ENCODE peak calls at places on chromosomes 2 and 18, in six cellular contexts. O is CD8-positive, alpha-beta T cell; Q is OCI-LY7; I is HepG2; V is tibial nerve; B is right cardiac atrium. G is an unnamed sample. For H3K9me3 and H3K4me1, the result is how much of the 10 kb centered on the place peaks cover.

GRCh38 chr18:12296457-12296856 is 11.6 kb upstream of the TUBB6 start:
- DNase-seq in B (no peak), V (no peak), Q (no peak), O (no peak), I (no peak), G (no peak)

GRCh38 chr2:217622205-217622621 is 380.6 kb downstream of the TNS1 start:
- DNase-seq in I (peak), O (no peak), Q (no peak), V (no peak), B (no peak), G (no peak)

GRCh38 chr2:160253440-160254296 is 53.6 kb upstream of the ITGB6 start:
- DNase-seq in Q (no peak), B (no peak), I (no peak), O (no peak), V (no peak), G (no peak)

GRCh38 chr2:216131175-216131926 is 22.2 kb downstream of the XRCC5 start:
- DNase-seq in O (no peak), Q (no peak), V (no peak), B (no peak), I (no peak), G (no peak)

GRCh38 chr2:10688921-10689807 is 611 bp downstream of the NOL10 start:
- DNase-seq in I (no peak), V (peak), O (no peak), B (peak), Q (peak), G (no peak)

GRCh38 chr2:172972005-172972619 is 103.5 kb upstream of the MAP3K20 start:
- DNase-seq in B (peak), V (no peak), I (peak), O (peak), Q (peak), G (peak)

GRCh38 chr2:188665727-188666304 is 308.4 kb upstream of the COL3A1 start:
- DNase-seq in B (no peak), O (no peak), I (no peak), Q (no peak), V (no peak), G (no peak)

GRCh38 chr18:39624934-39625333 is 2059.3 kb upstream of the CELF4 start:
- DNase-seq in B (no peak), O (no peak), I (no peak), Q (no peak), V (no peak), G (no peak)

GRCh38 chr2:143525006-143525405 is 395.8 kb downstream of the ARHGAP15 start:
- DNase-seq in Q (no peak), O (no peak), V (no peak), I (no peak), B (no peak), G (no peak)

GRCh38 chr18:57767259-57768050 is 35.7 kb downstream of the ATP8B1 start:
- DNase-seq in Q (no peak), O (no peak), I (no peak), V (no peak), B (no peak), G (no peak)

GRCh38 chr2:88350641-88351601 is 101.6 kb downstream of the FOXI3 start:
- DNase-seq in I (peak), V (peak), O (peak), Q (peak), B (peak), G (peak)

GRCh38 chr2:11635141-11635540 is 34.9 kb downstream of the NTSR2 start:
- DNase-seq in O (no peak), I (no peak), V (no peak), Q (no peak), B (no peak), G (no peak)

GRCh38 chr2:129192841-129193253 is 786.6 kb upstream of the RAB6C start:
- DNase-seq in O (no peak), I (no peak), B (no peak), Q (no peak), V (no peak), G (no peak)

GRCh38 chr2:238845583-238846480 is 2.1 kb upstream of the TWIST2 start:
- DNase-seq in I (no peak), Q (no peak), B (no peak), O (no peak), V (no peak), G (no peak)

GRCh38 chr2:218781691-218782528 is at the start of gene CYP27A1:
- DNase-seq in I (peak), Q (no peak), B (peak), O (no peak), V (peak), G (no peak)

GRCh38 chr2:12965540-12966269 is 249.0 kb downstream of the TRIB2 start:
- DNase-seq in B (no peak), V (no peak), O (no peak), I (no peak), Q (no peak), G (no peak)

GRCh38 chr2:38214209-38214717 is 138.3 kb upstream of the CYP1B1 start:
- DNase-seq in I (no peak), V (no peak), O (no peak), B (no peak), Q (no peak), G (no peak)

GRCh38 chr2:69784228-69784627 is 42.3 kb downstream of the ANXA4 start:
- DNase-seq in V (no peak), O (no peak), B (no peak), I (no peak), Q (no peak), G (no peak)

GRCh38 chr2:113961000-113961399 is 71.1 kb downstream of the ACTR3 start:
- DNase-seq in B (no peak), V (no peak), Q (no peak), I (no peak), O (no peak), G (no peak)
- H3K9me3 ChIP-seq in B (under half), V (under half), Q (under half), I (under half), O (under half), G (under half)

GRCh38 chr2:149039213-149039724 is 770 bp downstream of the LYPD6B start:
- DNase-seq in V (no peak), B (no peak), O (no peak), Q (no peak), I (no peak), G (no peak)

GRCh38 chr2:149038442-149039212 is at the start of gene LYPD6B:
- DNase-seq in Q (no peak), V (no peak), I (no peak), O (no peak), B (no peak), G (no peak)

GRCh38 chr2:149040451-149040850 is 2.0 kb downstream of the LYPD6B start:
- DNase-seq in I (peak), O (peak), V (no peak), B (no peak), Q (peak), G (peak)

GRCh38 chr2:149036507-149037293 is 1.8 kb upstream of the LYPD6B start:
- DNase-seq in V (no peak), B (no peak), Q (no peak), I (no peak), O (no peak), G (no peak)

DNA sequence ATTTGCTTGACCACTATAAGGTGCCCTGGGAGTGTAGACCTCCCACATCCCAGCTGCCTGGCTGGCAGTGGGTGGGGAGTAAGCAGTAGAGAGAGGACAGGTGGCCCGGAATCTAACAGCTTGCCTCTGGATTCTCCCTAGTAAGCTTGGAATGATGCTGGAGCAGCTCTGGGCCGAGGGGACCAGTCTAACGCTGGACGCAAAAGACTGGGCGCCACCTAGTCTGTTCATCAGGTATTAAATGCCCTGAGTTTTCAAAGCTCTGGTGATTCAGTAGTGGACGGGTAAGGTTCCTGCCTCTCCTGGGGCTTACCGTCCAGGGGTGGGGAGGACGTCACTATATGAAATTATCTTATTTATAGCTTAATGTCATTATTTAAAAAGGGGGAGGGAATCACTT is 648 bp upstream of the LYPD6B start:
- DNase-seq in O (no peak), Q (peak), V (no peak), I (no peak), B (no peak), G (no peak)
- H3K4me3 ChIP-seq in O (no peak), Q (no peak), V (no peak), I (no peak), B (no peak), G (no peak)

DNA sequence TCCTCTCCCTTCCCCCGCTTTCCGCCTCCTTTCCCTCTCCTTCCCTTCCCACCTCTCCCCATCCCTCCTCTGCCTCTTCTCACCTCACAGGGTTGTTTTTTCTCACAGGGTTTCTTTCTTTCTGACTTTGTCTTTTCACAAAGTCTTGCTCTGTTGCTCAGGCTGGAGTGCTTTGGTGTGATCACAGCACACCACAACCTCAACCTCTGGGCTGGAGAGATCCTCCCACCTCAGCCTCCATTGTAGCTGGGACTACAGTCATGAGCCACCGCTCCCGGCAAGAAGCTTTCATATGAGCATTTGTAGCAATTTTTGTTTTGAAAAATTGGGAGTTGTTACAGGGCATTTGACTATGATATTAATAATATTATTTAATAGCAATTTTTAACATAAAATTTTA is 32.9 kb downstream of the ACSL3 start:
- DNase-seq in O (no peak), V (no peak), B (no peak), Q (no peak), I (no peak), G (no peak)
- H3K4me1 ChIP-seq in O (under half), V (under half), B (under half), Q (under half), I (half or more), G (under half)

GRCh38 chr18:79884963-79885728 is 66.3 kb downstream of the SLC66A2 start:
- DNase-seq in O (no peak), I (no peak), V (no peak), B (no peak), Q (peak), G (no peak)

GRCh38 chr18:79887181-79888000 is 64.1 kb downstream of the SLC66A2 start:
- DNase-seq in O (no peak), Q (no peak), V (no peak), B (no peak), I (no peak), G (no peak)

GRCh38 chr18:79890638-79891037 is 60.8 kb downstream of the SLC66A2 start:
- DNase-seq in V (no peak), B (no peak), I (no peak), Q (no peak), O (no peak), G (no peak)

GRCh38 chr18:79888016-79888415 is 63.4 kb downstream of the SLC66A2 start:
- DNase-seq in Q (no peak), V (no peak), B (no peak), O (no peak), I (no peak), G (no peak)

DNA sequence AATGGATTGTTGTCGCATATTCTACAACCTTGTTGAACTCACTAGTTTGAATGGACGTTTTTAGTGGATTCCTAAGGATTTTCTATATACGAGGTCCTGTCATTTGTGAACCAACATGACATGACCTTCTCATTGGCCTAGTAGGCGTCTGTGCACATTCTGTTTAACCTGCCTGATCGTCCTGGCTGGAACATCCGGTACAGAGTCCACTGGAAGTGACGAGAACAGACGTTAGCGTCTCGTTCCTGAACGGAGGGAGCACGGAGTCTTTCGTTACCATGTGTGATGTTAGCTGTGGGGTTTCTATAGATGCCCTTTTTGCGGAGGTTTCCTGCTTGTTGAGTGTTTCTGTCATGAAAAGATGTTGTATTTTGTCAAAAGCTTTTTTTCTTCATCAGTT is 61.9 kb downstream of the SLC66A2 start:
- DNase-seq in B (no peak), Q (no peak), V (no peak), O (no peak), I (peak), G (no peak)
- H3K9me3 ChIP-seq in B (under half), Q (under half), V (under half), O (under half), I (under half), G (under half)

DNA sequence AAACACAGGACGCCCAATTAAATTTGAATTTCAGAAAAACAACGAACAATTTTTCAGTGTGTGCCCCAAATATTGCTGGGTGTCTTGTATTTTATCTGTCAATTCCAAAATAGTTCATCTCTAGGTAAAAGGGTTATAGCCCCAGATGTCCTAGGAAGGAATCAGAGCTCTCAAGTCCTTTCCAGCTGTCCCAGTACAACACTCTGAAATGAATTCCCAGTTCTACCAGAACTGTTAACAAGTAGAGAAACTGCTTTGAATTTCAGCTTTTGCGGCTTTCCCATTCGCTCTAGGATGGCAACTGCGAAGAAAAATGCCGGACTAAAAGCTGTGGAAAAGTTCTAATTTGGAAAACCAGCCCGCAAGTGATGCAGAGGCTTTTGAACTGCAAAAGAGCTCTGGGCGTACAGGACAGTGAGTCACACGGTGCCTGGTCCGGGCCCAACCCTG is 497 bp upstream of the GIGYF2 start:
- DNase-seq in O (no peak), I (no peak), Q (no peak), B (no peak), V (no peak), G (no peak)
- H3K4me3 ChIP-seq in O (peak), I (peak), Q (peak), B (peak), V (peak), G (peak)

GRCh38 chr18:78729099-78729467 is 250.5 kb upstream of the SALL3 start:
- DNase-seq in O (no peak), V (no peak), I (no peak), B (no peak), Q (no peak), G (no peak)
- H3K4me1 ChIP-seq in O (under half), V (under half), I (under half), B (under half), Q (under half), G (under half)

GRCh38 chr18:9488535-9488934 is 13.2 kb downstream of the RALBP1 start:
- DNase-seq in V (no peak), B (no peak), I (no peak), O (no peak), Q (no peak), G (no peak)
- H3K9me3 ChIP-seq in V (under half), B (under half), I (under half), O (under half), Q (under half), G (under half)

GRCh38 chr2:25269234-25269633 is 72.5 kb downstream of the DNMT3A start:
- DNase-seq in V (no peak), I (no peak), O (no peak), Q (no peak), B (no peak), G (no peak)

GRCh38 chr2:25270061-25270460 is 71.7 kb downstream of the DNMT3A start:
- DNase-seq in Q (no peak), I (no peak), O (no peak), V (no peak), B (no peak), G (no peak)

GRCh38 chr2:25266399-25266798 is 75.3 kb downstream of the DNMT3A start:
- DNase-seq in O (no peak), Q (no peak), V (no peak), B (no peak), I (no peak), G (no peak)

GRCh38 chr2:25265802-25266201 is 75.9 kb downstream of the DNMT3A start:
- DNase-seq in V (no peak), O (peak), B (peak), I (no peak), Q (no peak), G (no peak)

GRCh38 chr2:25268136-25268535 is 73.6 kb downstream of the DNMT3A start:
- DNase-seq in V (no peak), Q (no peak), O (no peak), B (no peak), I (no peak), G (no peak)
- H3K4me3 ChIP-seq in V (no peak), Q (no peak), O (no peak), B (no peak), I (no peak), G (no peak)

DNA sequence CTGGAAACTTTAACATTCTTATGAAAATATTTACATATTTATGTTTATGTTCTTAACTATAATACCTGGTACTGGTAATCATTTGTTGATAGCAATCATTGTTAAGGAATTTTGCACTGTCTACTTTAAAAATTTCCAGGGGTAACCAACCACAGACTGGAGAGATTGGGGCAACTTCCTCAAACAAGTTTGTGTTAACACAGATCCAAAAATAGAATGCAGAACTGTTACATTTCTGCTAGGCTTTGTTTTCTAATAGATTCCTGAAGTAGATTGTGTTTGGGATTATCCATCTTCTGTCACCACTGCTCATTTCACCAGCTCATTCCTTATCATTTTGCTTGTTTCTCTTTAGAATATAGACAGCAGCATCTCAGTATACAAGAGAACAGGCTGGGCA is 23.7 kb downstream of the RNF125 start:
- DNase-seq in Q (no peak), I (no peak), O (no peak), B (no peak), V (no peak), G (no peak)
- H3K4me1 ChIP-seq in Q (under half), I (under half), O (under half), B (under half), V (under half), G (half or more)

GRCh38 chr2:228533156-228533555 is 351.7 kb upstream of the SPHKAP start:
- DNase-seq in Q (no peak), B (no peak), O (no peak), I (no peak), V (no peak), G (no peak)

GRCh38 chr2:228532233-228532632 is 350.7 kb upstream of the SPHKAP start:
- DNase-seq in I (no peak), Q (no peak), V (no peak), O (no peak), B (no peak), G (no peak)

GRCh38 chr2:228540976-228541375 is 359.5 kb upstream of the SPHKAP start:
- DNase-seq in V (no peak), B (no peak), Q (no peak), I (no peak), O (no peak), G (no peak)

DNA sequence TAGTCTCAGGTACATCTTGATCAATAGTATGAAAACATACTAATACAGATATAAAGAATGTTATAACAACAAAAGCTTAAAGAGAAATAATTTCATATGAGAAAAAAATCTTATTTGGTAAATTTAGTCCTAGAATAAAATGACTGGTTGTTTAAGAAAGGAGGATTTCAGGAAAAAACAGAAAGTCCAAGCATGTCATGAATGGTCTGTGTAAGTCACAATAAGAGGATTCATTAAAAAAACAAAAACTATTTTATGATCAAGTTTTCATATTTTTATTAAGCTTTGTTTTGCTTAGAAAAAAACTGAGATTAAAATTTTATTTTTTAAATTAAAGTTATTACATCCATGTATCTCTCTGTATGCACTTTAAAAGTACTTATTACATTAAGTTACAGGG is 353.9 kb upstream of the SPHKAP start:
- DNase-seq in B (no peak), V (no peak), Q (peak), I (peak), O (no peak), G (no peak)
- H3K9me3 ChIP-seq in B (under half), V (under half), Q (under half), I (half or more), O (under half), G (under half)

G was measured in CD8-positive, alpha-beta memory T cell.